ENCODE peak calls at places on chromosomes 6 and 20, in four cellular contexts. J is HCT116, N is K562, E is SK-N-SH. X is an unnamed sample. For H3K4me1, the result is how much of the 10 kb centered on the place peaks cover.

GRCh38 chr6:165823609-165824326 is 160.7 kb upstream of the PDE10A start:
- DNase-seq in J (no peak), N (no peak), E (no peak), X (no peak)

GRCh38 chr20:54464003-54464402 is 11.4 kb upstream of the DOK5 start:
- DNase-seq in J (no peak), N (no peak), E (no peak), X (no peak)

GRCh38 chr6:163405412-163406309 is 8.9 kb upstream of the QKI start:
- DNase-seq in J (no peak), N (no peak), E (peak), X (no peak)

GRCh38 chr6:31851485-31851832 is 11.2 kb downstream of the NEU1 start:
- DNase-seq in J (no peak), N (no peak), E (no peak), X (no peak)

GRCh38 chr6:27275025-27275956 is 27.8 kb downstream of the PRSS16 start:
- DNase-seq in J (peak), N (peak), E (peak), X (no peak)

GRCh38 chr6:41396335-41396734 is 60.9 kb downstream of the NCR2 start:
- DNase-seq in J (no peak), N (no peak), E (no peak), X (no peak)

GRCh38 chr20:5687884-5688283 is 62.3 kb upstream of the SHLD1 start:
- DNase-seq in J (no peak), N (no peak), E (no peak), X (no peak)

GRCh38 chr6:34055223-34055933 is 90.5 kb downstream of the GRM4 start:
- DNase-seq in J (peak), N (peak), E (peak), X (peak)

GRCh38 chr6:7414811-7415210 is 25.2 kb downstream of the RIOK1 start:
- DNase-seq in J (no peak), N (no peak), E (no peak), X (no peak)

GRCh38 chr20:47181056-47181862 is 175.2 kb downstream of the ZMYND8 start:
- DNase-seq in J (peak), N (peak), E (peak), X (peak)

GRCh38 chr6:117615981-117616961 is 14.0 kb upstream of the GOPC start:
- DNase-seq in J (no peak), N (no peak), E (no peak), X (peak)

GRCh38 chr6:52634211-52634610 is 36.7 kb upstream of the TMEM14A start:
- DNase-seq in J (no peak), N (no peak), E (no peak), X (no peak)

GRCh38 chr20:63056236-63057132 is 49.7 kb upstream of the BHLHE23 start:
- DNase-seq in J (no peak), N (peak), E (peak), X (no peak)

GRCh38 chr20:34190679-34191090 is 50.5 kb upstream of the ASIP start:
- DNase-seq in J (peak), N (peak), E (peak), X (peak)

GRCh38 chr6:48068326-48069191 is 42.4 kb downstream of the PTCHD4 start:
- DNase-seq in J (no peak), N (no peak), E (peak), X (peak)

GRCh38 chr6:119182875-119183274 is 104.4 kb upstream of the FAM184A start:
- DNase-seq in J (no peak), N (no peak), E (no peak), X (no peak)

GRCh38 chr6:105601541-105602174 is 198.8 kb upstream of the PREP start:
- DNase-seq in J (no peak), N (peak), E (no peak), X (no peak)

GRCh38 chr6:131954099-131954774 is 3.1 kb upstream of the CCN2 start:
- DNase-seq in J (no peak), N (no peak), E (no peak), X (no peak)
- TF ChIP-seq YY1 in J (no peak), N (no peak), E (no peak), X (no peak)

GRCh38 chr6:167679791-167680604 is 146.7 kb upstream of the AFDN start:
- DNase-seq in J (no peak), N (no peak), E (no peak), X (no peak)

GRCh38 chr6:167678102-167679101 is 148.3 kb upstream of the AFDN start:
- DNase-seq in J (no peak), N (no peak), E (peak), X (no peak)

GRCh38 chr6:167680605-167681149 is 146.0 kb upstream of the AFDN start:
- DNase-seq in J (no peak), N (no peak), E (no peak), X (no peak)

GRCh38 chr6:167677422-167677789 is 149.3 kb upstream of the AFDN start:
- DNase-seq in J (no peak), N (no peak), E (no peak), X (no peak)

GRCh38 chr6:167679137-167679736 is 147.5 kb upstream of the AFDN start:
- DNase-seq in J (no peak), N (no peak), E (no peak), X (no peak)
- H3K9ac ChIP-seq in J (no peak), N (no peak), E (no peak), X (peak)

GRCh38 chr6:143545976-143546547 is 34.5 kb upstream of the FUCA2 start:
- DNase-seq in J (no peak), N (peak), E (no peak), X (no peak)
- H3K4me1 ChIP-seq in J (under half), N (under half), E (under half), X (under half)

DNA sequence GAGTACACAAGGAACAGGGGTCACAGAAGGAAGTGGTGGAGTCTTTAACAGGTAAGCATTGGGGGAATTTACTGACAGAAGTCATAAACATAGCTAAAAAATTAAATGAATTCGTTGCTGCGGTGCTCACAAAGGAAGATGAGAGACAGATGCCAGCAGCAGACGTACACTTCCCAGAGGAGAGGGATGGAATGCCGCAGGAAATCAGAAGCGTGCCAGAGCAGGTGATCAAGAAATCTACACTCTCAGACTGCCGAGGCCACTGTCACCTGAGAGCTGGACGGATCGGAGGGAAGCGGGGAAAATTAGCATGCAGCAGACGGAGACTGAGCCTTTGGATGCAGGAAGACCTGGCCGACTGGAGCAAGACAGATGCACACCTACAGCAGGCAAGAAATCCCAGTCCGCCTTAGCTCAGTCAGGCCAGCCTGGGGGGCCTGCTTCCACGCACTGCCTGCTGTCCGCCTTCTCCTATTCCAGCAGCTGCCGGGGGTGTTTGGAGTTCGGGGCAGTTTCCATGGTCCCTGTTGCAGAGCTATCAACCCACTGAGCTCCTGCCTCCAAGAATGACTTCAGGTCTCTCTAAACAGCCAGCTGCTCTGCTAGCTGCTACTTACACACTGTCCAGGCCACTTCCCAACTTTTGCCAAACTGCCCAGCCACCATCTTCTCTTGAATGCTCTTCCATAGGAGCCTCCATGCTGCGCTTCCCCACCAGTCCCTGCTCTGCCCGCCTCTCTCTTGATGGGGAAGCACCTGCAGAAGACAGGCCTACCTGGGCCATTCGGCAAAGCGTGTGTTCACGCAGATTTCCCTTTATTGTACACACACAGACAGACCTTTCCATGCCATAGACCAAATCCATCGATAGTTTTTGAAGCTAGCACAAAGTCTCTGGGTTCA is 368.4 kb downstream of the ZFAND3 start:
- DNase-seq in J (no peak), N (no peak), E (no peak), X (no peak)
- TF ChIP-seq YY1 in J (no peak), N (no peak), E (no peak), X (no peak)

DNA sequence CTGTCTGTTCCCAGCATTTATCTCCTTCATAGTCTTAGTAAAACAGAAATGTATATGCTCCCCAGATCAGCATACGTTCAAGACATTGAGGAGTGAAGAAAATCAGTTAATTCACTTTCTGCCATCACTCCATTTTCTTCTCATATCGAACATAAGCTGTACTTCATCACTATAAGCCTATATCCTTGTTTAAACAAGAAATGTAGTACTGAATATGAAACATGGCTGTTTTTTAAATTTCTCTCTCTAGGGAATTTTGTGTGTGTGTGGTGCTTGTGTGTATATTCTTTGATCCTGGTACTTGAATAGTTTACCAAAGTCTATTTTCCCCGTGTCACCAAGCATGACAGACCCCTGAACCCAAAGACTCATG is 107.1 kb downstream of the HFE start:
- DNase-seq in J (no peak), N (no peak), E (no peak), X (no peak)
- H3K9ac ChIP-seq in J (peak), N (no peak), E (peak), X (peak)

GRCh38 chr20:59151820-59152219 is 11.8 kb upstream of the ZNF831 start:
- DNase-seq in J (no peak), N (no peak), E (no peak), X (no peak)

GRCh38 chr20:59149678-59150504 is 13.7 kb upstream of the ZNF831 start:
- DNase-seq in J (no peak), N (no peak), E (no peak), X (no peak)

GRCh38 chr20:59151391-59151790 is 12.2 kb upstream of the ZNF831 start:
- DNase-seq in J (no peak), N (no peak), E (no peak), X (no peak)

GRCh38 chr20:59152559-59153354 is 10.9 kb upstream of the ZNF831 start:
- DNase-seq in J (no peak), N (no peak), E (no peak), X (no peak)

GRCh38 chr20:59150821-59151251 is 12.8 kb upstream of the ZNF831 start:
- DNase-seq in J (no peak), N (no peak), E (no peak), X (no peak)
- H3K4me1 ChIP-seq in J (under half), N (under half), E (under half), X (under half)

DNA sequence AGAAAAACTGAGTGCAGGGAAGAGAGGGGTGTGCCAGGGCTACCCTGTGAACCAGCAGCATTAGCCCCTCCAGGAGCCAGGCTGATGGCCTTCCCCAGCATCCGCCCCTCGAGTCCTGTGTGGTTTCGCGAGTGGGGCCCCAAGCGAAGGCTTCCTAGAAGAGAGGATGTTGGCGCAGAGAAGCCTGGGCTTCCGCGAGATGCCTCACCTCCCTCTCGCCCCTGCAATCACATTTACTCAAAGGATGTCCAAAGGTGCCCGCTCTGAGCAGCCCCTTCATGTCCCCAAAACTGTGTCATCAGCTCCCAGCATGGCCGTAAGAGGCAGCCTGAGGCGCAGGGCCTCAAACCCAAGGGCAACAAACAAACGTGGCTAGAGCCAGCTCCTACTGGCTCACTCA is 111.7 kb downstream of the PREX1 start:
- DNase-seq in J (no peak), N (no peak), E (no peak), X (no peak)
- TF ChIP-seq YY1 in J (no peak), N (no peak), E (no peak), X (no peak)

GRCh38 chr20:24651973-24652340 is 182.5 kb downstream of the SYNDIG1 start:
- DNase-seq in J (no peak), N (no peak), E (no peak), X (no peak)
- H3K9ac ChIP-seq in J (no peak), N (no peak), E (no peak), X (no peak)

X was measured in NT2/D1.